ENCODE peak calls at places on chromosome 2, in four cellular contexts. One of them, this sample, is unnamed.
A peak's percentile ranks its signal among the peaks of the same experiment; 100 is the strongest.

GRCh38 chr2:181656450-181657261 is at the start of gene CERKL:
- DNase-seq in NCI-H1092: no peak
- DNase-seq in SK-MEL-5: no peak
- DNase-seq in CD8-positive, alpha-beta memory T cell: no peak
- DNase-seq in this sample: no peak

GRCh38 chr2:171210864-171211431 is 50.3 kb upstream of the TLK1 start:
- DNase-seq in NCI-H1092: no peak
- DNase-seq in CD8-positive, alpha-beta memory T cell: peak; percentile 5
- DNase-seq in SK-MEL-5: no peak
- DNase-seq in this sample: no peak

GRCh38 chr2:8732601-8733000 is 50.7 kb downstream of the ID2 start:
- DNase-seq in CD8-positive, alpha-beta memory T cell: no peak
- DNase-seq in NCI-H1092: no peak
- DNase-seq in SK-MEL-5: no peak
- DNase-seq in this sample: no peak

GRCh38 chr2:108370080-108370479 is 7.7 kb upstream of the SULT1C4 start:
- DNase-seq in NCI-H1092: no peak
- DNase-seq in CD8-positive, alpha-beta memory T cell: no peak
- DNase-seq in SK-MEL-5: no peak
- DNase-seq in this sample: no peak

GRCh38 chr2:237540823-237541222 is 25.6 kb upstream of the PRLH start:
- DNase-seq in SK-MEL-5: no peak
- DNase-seq in CD8-positive, alpha-beta memory T cell: no peak
- DNase-seq in NCI-H1092: peak; percentile 56
- DNase-seq in this sample: no peak

GRCh38 chr2:86764661-86765307 is 25.9 kb downstream of the CD8A start:
- DNase-seq in SK-MEL-5: peak; percentile 84
- DNase-seq in NCI-H1092: no peak
- DNase-seq in CD8-positive, alpha-beta memory T cell: no peak
- DNase-seq in this sample: peak; percentile 54

GRCh38 chr2:233912799-233913423 is 4.3 kb upstream of the TRPM8 start:
- DNase-seq in CD8-positive, alpha-beta memory T cell: no peak
- DNase-seq in NCI-H1092: no peak
- DNase-seq in SK-MEL-5: peak; percentile 30
- DNase-seq in this sample: no peak

GRCh38 chr2:178404380-178404767 is 46.6 kb downstream of the PRKRA start:
- DNase-seq in CD8-positive, alpha-beta memory T cell: no peak
- DNase-seq in NCI-H1092: no peak
- DNase-seq in SK-MEL-5: peak; percentile 28
- DNase-seq in this sample: no peak

GRCh38 chr2:136168605-136169210 is 50.8 kb upstream of the CXCR4 start:
- DNase-seq in CD8-positive, alpha-beta memory T cell: no peak
- DNase-seq in NCI-H1092: no peak
- DNase-seq in SK-MEL-5: no peak
- DNase-seq in this sample: no peak

GRCh38 chr2:20334645-20335203 is 15.9 kb downstream of the PUM2 start:
- DNase-seq in SK-MEL-5: no peak
- DNase-seq in NCI-H1092: no peak
- DNase-seq in CD8-positive, alpha-beta memory T cell: no peak
- DNase-seq in this sample: no peak

GRCh38 chr2:112642961-112643360 is 2.8 kb upstream of the SLC20A1 start:
- DNase-seq in NCI-H1092: no peak
- DNase-seq in SK-MEL-5: no peak
- DNase-seq in CD8-positive, alpha-beta memory T cell: no peak
- DNase-seq in this sample: no peak

This sample was measured in pons.